ENCODE peak calls at places on chromosome 22, in seven cellular contexts. K is tibial artery, T is fibroblast of mammary gland, P is uterus, H is pancreas, I is BE2C, B is GM23248. J is an unnamed sample.

GRCh38 chr22:30298005-30298701 is 8.8 kb upstream of the CASTOR1 start:
- DNase-seq in K (no peak), T (no peak), P (no peak), H (no peak), I (peak), B (no peak), J (no peak)

GRCh38 chr22:24088796-24089195 is 77.7 kb downstream of the CABIN1 start:
- DNase-seq in K (no peak), T (no peak), P (no peak), H (no peak), I (no peak), B (peak), J (no peak)

GRCh38 chr22:49518436-49518970 is 309.2 kb downstream of the BRD1 start:
- DNase-seq in K (no peak), T (no peak), P (no peak), H (no peak), I (no peak), B (no peak), J (no peak)

GRCh38 chr22:21762712-21763581 is 27.4 kb upstream of the YPEL1 start:
- DNase-seq in K (no peak), T (no peak), P (no peak), H (no peak), I (no peak), B (no peak), J (no peak)

GRCh38 chr22:49871482-49871881 is 17.8 kb downstream of the ZBED4 start:
- DNase-seq in K (no peak), T (peak), P (no peak), H (no peak), I (no peak), B (peak), J (no peak)

GRCh38 chr22:43387815-43388214 is 24.0 kb upstream of the MPPED1 start:
- DNase-seq in K (no peak), T (no peak), P (no peak), H (no peak), I (no peak), B (no peak), J (no peak)

GRCh38 chr22:29158546-29158945 is 47.1 kb upstream of the EMID1 start:
- DNase-seq in K (no peak), T (no peak), P (no peak), H (no peak), I (no peak), B (no peak), J (no peak)

GRCh38 chr22:49464024-49464423 is 363.6 kb downstream of the BRD1 start:
- DNase-seq in K (no peak), T (no peak), P (no peak), H (no peak), I (no peak), B (no peak), J (no peak)

GRCh38 chr22:22712092-22712658 is 67.8 kb downstream of the GGTLC2 start:
- DNase-seq in K (no peak), T (no peak), P (no peak), H (no peak), I (no peak), B (no peak), J (no peak)

GRCh38 chr22:25668437-25668836 is 73.6 kb upstream of the MYO18B start:
- DNase-seq in K (no peak), T (peak), P (peak), H (no peak), I (peak), B (peak), J (peak)

GRCh38 chr22:29095459-29095858 is 22.6 kb downstream of the KREMEN1 start:
- DNase-seq in K (no peak), T (no peak), P (no peak), H (no peak), I (no peak), B (no peak), J (no peak)

GRCh38 chr22:28297504-28297903 is 378.4 kb upstream of the PITPNB start:
- DNase-seq in K (no peak), T (no peak), P (no peak), H (no peak), I (no peak), B (no peak), J (peak)

GRCh38 chr22:47196493-47196849 is 434.0 kb downstream of the TBC1D22A start:
- DNase-seq in K (no peak), T (no peak), P (no peak), H (no peak), I (no peak), B (no peak), J (no peak)

GRCh38 chr22:31262369-31263133 is 29.7 kb downstream of the PIK3IP1 start:
- DNase-seq in K (no peak), T (no peak), P (no peak), H (no peak), I (no peak), B (no peak), J (no peak)

GRCh38 chr22:20396639-20397038 is 2.7 kb downstream of the ZNF74 start:
- DNase-seq in K (no peak), T (peak), P (no peak), H (no peak), I (no peak), B (peak), J (peak)

GRCh38 chr22:17077255-17077654 is 7.5 kb upstream of the IL17RA start:
- DNase-seq in K (no peak), T (peak), P (no peak), H (no peak), I (no peak), B (peak), J (no peak)

GRCh38 chr22:31575190-31575589 is 78.9 kb downstream of the SFI1 start:
- DNase-seq in K (no peak), T (no peak), P (no peak), H (no peak), I (no peak), B (no peak), J (no peak)

GRCh38 chr22:24830205-24830979 is 24.4 kb downstream of the SGSM1 start:
- DNase-seq in K (no peak), T (no peak), P (no peak), H (no peak), I (no peak), B (no peak), J (no peak)

GRCh38 chr22:46074771-46075551 is 75.4 kb upstream of the PPARA start:
- DNase-seq in K (peak), T (no peak), P (peak), H (peak), I (peak), B (peak), J (no peak)
- H3K4me3 ChIP-seq in K (peak), T (peak), P (peak), H (peak), I (peak), B (peak), J (no peak)

GRCh38 chr22:36379593-36380361 is 8.0 kb downstream of the MYH9 start:
- DNase-seq in K (peak), T (peak), P (no peak), H (no peak), I (no peak), B (peak), J (no peak)
- H3K4me3 ChIP-seq in K (peak), T (no peak), P (no peak), H (no peak), I (no peak), B (no peak), J (no peak)

DNA sequence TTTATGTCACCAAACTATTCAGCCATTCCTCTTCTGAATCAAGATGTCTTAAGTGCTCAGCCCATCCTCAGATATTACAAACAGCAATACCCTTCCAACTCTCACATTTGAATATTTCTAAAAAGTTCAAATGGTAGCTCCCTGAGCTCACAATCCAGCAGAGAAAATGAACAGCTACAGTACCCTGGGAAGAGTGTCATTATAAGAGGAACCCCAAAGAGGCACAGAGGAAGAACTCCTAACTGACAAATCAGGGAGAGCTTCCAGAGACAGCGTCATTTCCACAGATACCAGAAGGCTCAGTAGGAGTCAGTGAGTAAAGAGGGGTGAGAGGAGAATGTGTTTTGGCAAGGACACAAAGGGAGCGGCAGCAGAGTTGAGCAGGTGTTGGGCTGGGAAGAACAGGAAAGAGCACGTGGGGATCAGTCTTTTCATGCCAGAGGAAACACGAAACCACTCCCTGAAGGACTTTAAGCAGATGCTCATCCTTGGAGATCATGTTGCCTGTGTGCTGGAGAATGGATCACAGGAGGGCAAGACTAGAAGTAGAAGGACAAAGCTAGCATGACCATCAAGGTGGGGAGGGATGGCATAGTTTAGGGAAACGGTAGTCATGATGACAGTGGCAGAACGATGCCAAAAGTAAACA is 4.3 kb downstream of the CLTCL1 start:
- DNase-seq in K (no peak), T (peak), P (no peak), H (no peak), I (no peak), B (peak), J (no peak)
- H3K4me3 ChIP-seq in K (no peak), T (no peak), P (no peak), H (no peak), I (no peak), B (no peak), J (no peak)

DNA sequence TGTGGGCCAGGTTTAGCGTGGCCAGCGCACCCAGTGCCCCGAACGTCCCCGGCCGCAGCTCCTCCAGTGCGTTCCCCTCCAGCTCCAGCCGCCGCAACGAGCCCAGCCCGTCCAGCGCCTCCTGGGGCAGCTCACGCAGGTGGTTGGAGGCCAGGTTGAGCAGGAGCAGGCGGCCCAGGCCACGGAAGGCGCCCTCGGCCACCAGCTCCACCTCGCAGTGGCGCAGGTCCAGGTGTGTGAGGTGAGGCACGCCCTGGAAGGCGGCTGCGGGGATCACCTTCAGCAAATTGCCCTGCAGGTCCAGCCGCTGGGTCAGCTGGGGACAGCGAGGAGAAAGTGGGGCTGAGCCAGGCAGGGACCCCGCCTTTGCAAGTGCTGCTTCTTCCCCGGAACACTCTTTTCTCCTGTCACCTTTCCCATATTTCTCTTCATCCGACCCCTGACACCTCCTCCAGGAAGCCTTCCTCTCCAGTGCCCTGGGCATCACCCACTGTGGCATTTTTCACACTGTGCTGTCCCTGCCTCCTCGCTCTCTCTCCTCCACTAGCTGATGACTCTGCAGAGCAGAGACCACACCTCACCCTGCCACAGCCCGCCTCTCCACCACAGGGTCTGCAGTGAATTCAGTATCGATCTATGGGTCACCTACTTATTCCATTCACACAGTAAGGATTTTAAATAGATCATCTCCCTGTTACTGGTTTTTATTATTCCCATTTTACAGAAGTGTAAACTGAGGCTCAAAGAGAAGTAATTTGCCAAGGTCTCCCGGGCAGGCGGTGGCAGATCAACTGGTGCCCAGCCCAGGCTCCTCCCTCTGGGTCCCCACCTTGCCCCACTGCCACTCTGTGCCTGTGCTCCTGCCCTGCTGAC is 1.9 kb downstream of the CHADL start:
- DNase-seq in K (no peak), T (no peak), P (no peak), H (no peak), I (no peak), B (no peak), J (no peak)
- H3K4me3 ChIP-seq in K (peak), T (no peak), P (no peak), H (no peak), I (no peak), B (no peak), J (no peak)

DNA sequence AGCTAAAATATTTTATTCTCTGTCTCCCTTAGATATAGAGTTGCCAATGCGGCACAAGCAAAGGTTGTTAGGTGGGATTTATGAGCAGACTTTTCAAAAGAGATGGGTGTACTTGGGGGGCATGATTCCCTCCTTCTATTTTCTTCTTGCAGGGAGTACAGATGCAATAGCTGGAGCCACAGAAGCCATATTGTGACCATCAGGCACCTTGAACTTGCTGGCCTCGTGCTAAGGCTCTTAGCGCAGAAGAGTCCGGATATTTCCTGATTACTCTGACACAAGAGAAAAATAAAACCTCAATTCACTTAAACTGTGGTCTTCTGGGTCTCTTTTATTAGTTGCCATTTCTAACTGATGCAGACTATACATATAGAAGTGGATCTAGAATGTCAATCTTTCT is 547.4 kb downstream of the MIAT start:
- DNase-seq in K (no peak), T (no peak), P (no peak), H (no peak), I (no peak), B (no peak), J (no peak)
- H3K4me3 ChIP-seq in K (no peak), T (no peak), P (no peak), H (no peak), I (no peak), B (no peak), J (no peak)

GRCh38 chr22:36367479-36367878 is 20.3 kb downstream of the MYH9 start:
- DNase-seq in K (no peak), T (no peak), P (no peak), H (no peak), I (no peak), B (no peak), J (no peak)

GRCh38 chr22:36368359-36368983 is 19.3 kb downstream of the MYH9 start:
- DNase-seq in K (no peak), T (peak), P (no peak), H (no peak), I (peak), B (peak), J (peak)

GRCh38 chr22:36369922-36370781 is 17.6 kb downstream of the MYH9 start:
- DNase-seq in K (peak), T (peak), P (peak), H (no peak), I (no peak), B (peak), J (peak)

GRCh38 chr22:36367066-36367465 is 20.7 kb downstream of the MYH9 start:
- DNase-seq in K (no peak), T (no peak), P (peak), H (no peak), I (no peak), B (no peak), J (no peak)

GRCh38 chr22:36369004-36369921 is 18.5 kb downstream of the MYH9 start:
- DNase-seq in K (no peak), T (no peak), P (no peak), H (no peak), I (no peak), B (peak), J (no peak)
- H3K4me3 ChIP-seq in K (peak), T (no peak), P (peak), H (no peak), I (no peak), B (peak), J (no peak)

DNA sequence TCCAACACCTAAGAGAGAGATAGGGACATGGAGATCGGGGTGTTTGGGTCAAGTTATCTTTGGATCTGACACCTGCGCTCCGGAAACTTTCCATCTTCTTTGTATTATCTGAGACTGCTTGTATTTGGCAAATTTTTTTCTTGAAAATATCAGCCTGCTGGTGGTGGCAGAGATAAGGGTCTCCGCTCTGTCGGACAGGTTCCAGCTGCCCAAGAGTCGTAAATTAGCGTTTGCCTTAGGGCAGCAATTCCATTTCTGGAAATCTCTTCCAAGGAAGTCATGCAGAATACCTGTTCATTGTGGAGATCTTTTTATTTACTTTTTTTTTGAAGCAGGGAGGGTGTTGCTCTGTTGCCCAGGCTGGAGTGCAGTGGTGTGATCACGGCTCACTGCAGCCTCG is 19.5 kb upstream of the CSNK1E start:
- DNase-seq in K (no peak), T (no peak), P (no peak), H (peak), I (peak), B (no peak), J (no peak)
- H3K4me3 ChIP-seq in K (no peak), T (peak), P (no peak), H (no peak), I (peak), B (peak), J (no peak)

GRCh38 chr22:45212992-45213751 is 27.5 kb downstream of the KIAA0930 start:
- DNase-seq in K (peak), T (peak), P (peak), H (no peak), I (peak), B (peak), J (peak)
- H3K4me3 ChIP-seq in K (peak), T (peak), P (peak), H (no peak), I (peak), B (peak), J (no peak)

J was measured in cardiac muscle cell.